ENCODE peak calls at places on chromosomes 6 and 20, in ten cellular contexts. T is endothelial cell; O is tibial nerve; E is AG09309; R is nephron progenitor cell; N is posterior cingulate gyrus; Z is central memory CD4-positive, alpha-beta T cell; H is mesenchymal stem cell; F is non-pigmented ciliary epithelial cell; J is right lobe of liver. I is an unnamed sample.

GRCh38 chr6:5979650-5980427 is 26.9 kb downstream of the NRN1 start:
- DNase-seq in T (no peak), O (peak; percentile 55), E (no peak), R (no peak), N (no peak), Z (no peak), H (no peak), F (no peak), J (no peak), I (no peak)

GRCh38 chr6:155493694-155494143 is 38.1 kb upstream of the NOX3 start:
- DNase-seq in T (no peak), O (peak; percentile 40), E (peak; percentile 99), R (no peak), N (no peak), Z (no peak), H (peak; percentile 99), F (peak; percentile 100), J (no peak), I (no peak)

GRCh38 chr6:75855047-75855446 is 106.0 kb downstream of the MYO6 start:
- DNase-seq in T (peak; percentile 29), O (peak; percentile 50), E (peak; percentile 45), R (peak; percentile 37), N (no peak), Z (no peak), H (peak; percentile 64), F (peak; percentile 36), J (no peak), I (peak; percentile 12)

GRCh38 chr6:111642463-111643158 is 36.9 kb upstream of the TRAF3IP2 start:
- DNase-seq in T (peak; percentile 50), O (peak; percentile 55), E (no peak), R (peak; percentile 51), N (peak; percentile 36), Z (no peak), H (peak; percentile 74), F (no peak), J (peak; percentile 79), I (no peak)

GRCh38 chr20:57504411-57504810 is 20.5 kb downstream of the CTCFL start:
- DNase-seq in T (no peak), O (no peak), E (no peak), R (no peak), N (no peak), Z (no peak), H (no peak), F (no peak), J (no peak), I (no peak)

GRCh38 chr6:113315879-113316278 is 541.3 kb upstream of the MARCKS start:
- DNase-seq in T (no peak), O (no peak), E (no peak), R (no peak), N (no peak), Z (no peak), H (peak; percentile 16), F (no peak), J (no peak), I (no peak)

GRCh38 chr20:31987744-31988143 is 19.8 kb downstream of the XKR7 start:
- DNase-seq in T (no peak), O (no peak), E (no peak), R (no peak), N (no peak), Z (no peak), H (peak; percentile 12), F (no peak), J (no peak), I (no peak)

GRCh38 chr20:32466739-32467505 is 108.8 kb downstream of the ASXL1 start:
- DNase-seq in T (no peak), O (no peak), E (no peak), R (no peak), N (peak; percentile 17), Z (no peak), H (peak; percentile 48), F (no peak), J (no peak), I (no peak)

GRCh38 chr6:131250121-131250520 is 114.9 kb downstream of the AKAP7 start:
- DNase-seq in T (peak; percentile 21), O (peak; percentile 34), E (peak; percentile 13), R (peak; percentile 47), N (peak; percentile 60), Z (no peak), H (peak; percentile 46), F (peak; percentile 11), J (peak; percentile 60), I (peak; percentile 3)

GRCh38 chr20:50048420-50049166 is 64.4 kb downstream of the UBE2V1 start:
- DNase-seq in T (no peak), O (no peak), E (no peak), R (no peak), N (no peak), Z (no peak), H (no peak), F (no peak), J (no peak), I (peak; percentile 87)

GRCh38 chr20:7355056-7355455 is 585.2 kb downstream of the HAO1 start:
- DNase-seq in T (no peak), O (no peak), E (no peak), R (no peak), N (no peak), Z (no peak), H (no peak), F (no peak), J (no peak), I (no peak)

GRCh38 chr6:39430968-39431523 is 108.5 kb upstream of the KCNK16 start:
- DNase-seq in T (no peak), O (no peak), E (no peak), R (peak; percentile 32), N (peak; percentile 68), Z (no peak), H (peak; percentile 31), F (no peak), J (no peak), I (no peak)

GRCh38 chr6:16038938-16039337 is 89.9 kb upstream of the MYLIP start:
- DNase-seq in T (no peak), O (no peak), E (no peak), R (no peak), N (no peak), Z (no peak), H (no peak), F (no peak), J (no peak), I (no peak)

GRCh38 chr20:46347831-46348230 is 39.5 kb upstream of the CDH22 start:
- DNase-seq in T (no peak), O (no peak), E (no peak), R (no peak), N (no peak), Z (no peak), H (no peak), F (no peak), J (no peak), I (no peak)

GRCh38 chr6:10140121-10140520 is 274.8 kb downstream of the TFAP2A start:
- DNase-seq in T (no peak), O (no peak), E (no peak), R (no peak), N (no peak), Z (no peak), H (no peak), F (no peak), J (no peak), I (no peak)

GRCh38 chr6:161837854-161838253 is 564.0 kb upstream of the AGPAT4 start:
- DNase-seq in T (no peak), O (no peak), E (no peak), R (no peak), N (no peak), Z (no peak), H (peak; percentile 10), F (no peak), J (no peak), I (no peak)

GRCh38 chr6:26215200-26216014 is 128.2 kb downstream of the HFE start:
- DNase-seq in T (no peak), O (no peak), E (no peak), R (no peak), N (no peak), Z (peak; percentile 50), H (peak; percentile 59), F (no peak), J (no peak), I (peak; percentile 44)

GRCh38 chr20:35695978-35696377 is 3.2 kb downstream of the NFS1 start:
- DNase-seq in T (no peak), O (no peak), E (no peak), R (no peak), N (no peak), Z (no peak), H (no peak), F (no peak), J (no peak), I (no peak)